ENCODE peak calls at places on chromosomes 12 and 14, in ten cellular contexts. One of them, this sample, is unnamed.

GRCh38 chr12:6450869-6451347 is 934 bp upstream of the TAPBPL start:
- DNase-seq in heart left ventricle: no peak
- DNase-seq in thyroid gland: no peak
- DNase-seq in neural progenitor cell: no peak
- DNase-seq in endothelial cell of umbilical vein: no peak
- DNase-seq in fibroblast of pulmonary artery: no peak
- DNase-seq in GM06990: no peak
- DNase-seq in ovary: peak
- DNase-seq in astrocyte of the cerebellum: no peak
- DNase-seq in AG10803: no peak
- DNase-seq in this sample: no peak

GRCh38 chr14:69921052-69921451 is 41.8 kb downstream of the SMOC1 start:
- DNase-seq in heart left ventricle: no peak
- DNase-seq in thyroid gland: no peak
- DNase-seq in neural progenitor cell: no peak
- DNase-seq in endothelial cell of umbilical vein: no peak
- DNase-seq in fibroblast of pulmonary artery: no peak
- DNase-seq in GM06990: no peak
- DNase-seq in ovary: no peak
- DNase-seq in astrocyte of the cerebellum: peak
- DNase-seq in AG10803: peak
- DNase-seq in this sample: no peak

GRCh38 chr14:50055461-50056228 is 60.7 kb downstream of the VCPKMT start:
- DNase-seq in heart left ventricle: no peak
- DNase-seq in thyroid gland: peak
- DNase-seq in neural progenitor cell: peak
- DNase-seq in endothelial cell of umbilical vein: peak
- DNase-seq in fibroblast of pulmonary artery: no peak
- DNase-seq in GM06990: no peak
- DNase-seq in ovary: no peak
- DNase-seq in astrocyte of the cerebellum: no peak
- DNase-seq in AG10803: no peak
- DNase-seq in this sample: no peak

GRCh38 chr14:74275265-74275841 is 27.4 kb downstream of the ABCD4 start:
- DNase-seq in heart left ventricle: no peak
- DNase-seq in thyroid gland: no peak
- DNase-seq in neural progenitor cell: no peak
- DNase-seq in endothelial cell of umbilical vein: no peak
- DNase-seq in fibroblast of pulmonary artery: peak
- DNase-seq in GM06990: no peak
- DNase-seq in ovary: no peak
- DNase-seq in astrocyte of the cerebellum: peak
- DNase-seq in AG10803: peak
- DNase-seq in this sample: no peak

GRCh38 chr12:89574736-89575208 is 48.9 kb upstream of the POC1B start:
- DNase-seq in heart left ventricle: no peak
- DNase-seq in thyroid gland: peak
- DNase-seq in neural progenitor cell: no peak
- DNase-seq in endothelial cell of umbilical vein: peak
- DNase-seq in fibroblast of pulmonary artery: peak
- DNase-seq in GM06990: no peak
- DNase-seq in ovary: no peak
- DNase-seq in astrocyte of the cerebellum: peak
- DNase-seq in AG10803: peak
- DNase-seq in this sample: no peak

GRCh38 chr12:89663577-89664357 is 44.9 kb downstream of the ATP2B1 start:
- DNase-seq in heart left ventricle: no peak
- DNase-seq in thyroid gland: no peak
- DNase-seq in neural progenitor cell: no peak
- DNase-seq in endothelial cell of umbilical vein: peak
- DNase-seq in fibroblast of pulmonary artery: peak
- DNase-seq in GM06990: no peak
- DNase-seq in ovary: no peak
- DNase-seq in astrocyte of the cerebellum: peak
- DNase-seq in AG10803: peak
- DNase-seq in this sample: no peak

GRCh38 chr14:104424406-104425072 is 155.0 kb upstream of the C14orf180 start:
- DNase-seq in heart left ventricle: no peak
- DNase-seq in thyroid gland: peak
- DNase-seq in neural progenitor cell: peak
- DNase-seq in endothelial cell of umbilical vein: no peak
- DNase-seq in fibroblast of pulmonary artery: no peak
- DNase-seq in GM06990: no peak
- DNase-seq in ovary: peak
- DNase-seq in astrocyte of the cerebellum: no peak
- DNase-seq in AG10803: no peak
- DNase-seq in this sample: peak

GRCh38 chr12:108152179-108152538 is 23.1 kb downstream of the WSCD2 start:
- DNase-seq in heart left ventricle: no peak
- DNase-seq in thyroid gland: no peak
- DNase-seq in neural progenitor cell: no peak
- DNase-seq in endothelial cell of umbilical vein: no peak
- DNase-seq in fibroblast of pulmonary artery: no peak
- DNase-seq in GM06990: no peak
- DNase-seq in ovary: no peak
- DNase-seq in astrocyte of the cerebellum: no peak
- DNase-seq in AG10803: no peak
- DNase-seq in this sample: no peak

GRCh38 chr14:73227812-73228781 is 9.2 kb upstream of the PAPLN start:
- DNase-seq in heart left ventricle: peak
- DNase-seq in thyroid gland: no peak
- DNase-seq in neural progenitor cell: peak
- DNase-seq in endothelial cell of umbilical vein: peak
- DNase-seq in fibroblast of pulmonary artery: peak
- DNase-seq in GM06990: no peak
- DNase-seq in ovary: peak
- DNase-seq in astrocyte of the cerebellum: peak
- DNase-seq in AG10803: peak
- DNase-seq in this sample: peak

GRCh38 chr14:69666698-69667211 is 55.4 kb downstream of the SUSD6 start:
- DNase-seq in heart left ventricle: peak
- DNase-seq in thyroid gland: peak
- DNase-seq in neural progenitor cell: no peak
- DNase-seq in endothelial cell of umbilical vein: peak
- DNase-seq in fibroblast of pulmonary artery: peak
- DNase-seq in GM06990: no peak
- DNase-seq in ovary: no peak
- DNase-seq in astrocyte of the cerebellum: peak
- DNase-seq in AG10803: peak
- DNase-seq in this sample: no peak

GRCh38 chr14:89965839-89966238 is 10.1 kb downstream of the TDP1 start:
- DNase-seq in heart left ventricle: no peak
- DNase-seq in thyroid gland: no peak
- DNase-seq in neural progenitor cell: no peak
- DNase-seq in endothelial cell of umbilical vein: no peak
- DNase-seq in fibroblast of pulmonary artery: no peak
- DNase-seq in GM06990: no peak
- DNase-seq in ovary: no peak
- DNase-seq in astrocyte of the cerebellum: no peak
- DNase-seq in AG10803: no peak
- DNase-seq in this sample: no peak

GRCh38 chr14:23154876-23155587 is 28.4 kb downstream of the SLC7A8 start:
- DNase-seq in heart left ventricle: peak
- DNase-seq in thyroid gland: peak
- DNase-seq in neural progenitor cell: peak
- DNase-seq in endothelial cell of umbilical vein: peak
- DNase-seq in fibroblast of pulmonary artery: peak
- DNase-seq in GM06990: no peak
- DNase-seq in ovary: peak
- DNase-seq in astrocyte of the cerebellum: peak
- DNase-seq in AG10803: peak
- DNase-seq in this sample: no peak

GRCh38 chr12:50606675-50607379 is 102.0 kb downstream of the DIP2B start:
- DNase-seq in heart left ventricle: no peak
- DNase-seq in thyroid gland: no peak
- DNase-seq in neural progenitor cell: no peak
- DNase-seq in endothelial cell of umbilical vein: no peak
- DNase-seq in fibroblast of pulmonary artery: no peak
- DNase-seq in GM06990: no peak
- DNase-seq in ovary: no peak
- DNase-seq in astrocyte of the cerebellum: no peak
- DNase-seq in AG10803: no peak
- DNase-seq in this sample: no peak

GRCh38 chr14:63713058-63713457 is 14.8 kb downstream of the SGPP1 start:
- DNase-seq in heart left ventricle: no peak
- DNase-seq in thyroid gland: no peak
- DNase-seq in neural progenitor cell: no peak
- DNase-seq in endothelial cell of umbilical vein: peak
- DNase-seq in fibroblast of pulmonary artery: peak
- DNase-seq in GM06990: no peak
- DNase-seq in ovary: no peak
- DNase-seq in astrocyte of the cerebellum: no peak
- DNase-seq in AG10803: no peak
- DNase-seq in this sample: no peak

GRCh38 chr12:109393437-109394345 is 46.0 kb downstream of the MYO1H start:
- DNase-seq in heart left ventricle: peak
- DNase-seq in thyroid gland: peak
- DNase-seq in neural progenitor cell: peak
- DNase-seq in endothelial cell of umbilical vein: peak
- DNase-seq in fibroblast of pulmonary artery: peak
- DNase-seq in GM06990: no peak
- DNase-seq in ovary: no peak
- DNase-seq in astrocyte of the cerebellum: peak
- DNase-seq in AG10803: peak
- DNase-seq in this sample: no peak

GRCh38 chr12:112749081-112749480 is 42.5 kb upstream of the RPH3A start:
- DNase-seq in heart left ventricle: no peak
- DNase-seq in thyroid gland: no peak
- DNase-seq in neural progenitor cell: no peak
- DNase-seq in endothelial cell of umbilical vein: no peak
- DNase-seq in fibroblast of pulmonary artery: no peak
- DNase-seq in GM06990: no peak
- DNase-seq in ovary: no peak
- DNase-seq in astrocyte of the cerebellum: no peak
- DNase-seq in AG10803: no peak
- DNase-seq in this sample: no peak

GRCh38 chr12:110704231-110704630 is 15.3 kb upstream of the HVCN1 start:
- DNase-seq in heart left ventricle: no peak
- DNase-seq in thyroid gland: no peak
- DNase-seq in neural progenitor cell: no peak
- DNase-seq in endothelial cell of umbilical vein: no peak
- DNase-seq in fibroblast of pulmonary artery: no peak
- DNase-seq in GM06990: no peak
- DNase-seq in ovary: no peak
- DNase-seq in astrocyte of the cerebellum: no peak
- DNase-seq in AG10803: no peak
- DNase-seq in this sample: no peak

GRCh38 chr12:110705309-110705708 is 16.4 kb upstream of the HVCN1 start:
- DNase-seq in heart left ventricle: no peak
- DNase-seq in thyroid gland: no peak
- DNase-seq in neural progenitor cell: no peak
- DNase-seq in endothelial cell of umbilical vein: no peak
- DNase-seq in fibroblast of pulmonary artery: no peak
- DNase-seq in GM06990: no peak
- DNase-seq in ovary: no peak
- DNase-seq in astrocyte of the cerebellum: no peak
- DNase-seq in AG10803: no peak
- DNase-seq in this sample: no peak

GRCh38 chr12:110708917-110709316 is 20.0 kb upstream of the HVCN1 start:
- DNase-seq in heart left ventricle: no peak
- DNase-seq in thyroid gland: no peak
- DNase-seq in neural progenitor cell: no peak
- DNase-seq in endothelial cell of umbilical vein: no peak
- DNase-seq in fibroblast of pulmonary artery: no peak
- DNase-seq in GM06990: no peak
- DNase-seq in ovary: no peak
- DNase-seq in astrocyte of the cerebellum: no peak
- DNase-seq in AG10803: no peak
- DNase-seq in this sample: no peak

GRCh38 chr12:110702081-110702480 is 13.2 kb upstream of the HVCN1 start:
- DNase-seq in heart left ventricle: no peak
- DNase-seq in thyroid gland: no peak
- DNase-seq in neural progenitor cell: no peak
- DNase-seq in endothelial cell of umbilical vein: no peak
- DNase-seq in fibroblast of pulmonary artery: no peak
- DNase-seq in GM06990: no peak
- DNase-seq in ovary: no peak
- DNase-seq in astrocyte of the cerebellum: no peak
- DNase-seq in AG10803: no peak
- DNase-seq in this sample: no peak

GRCh38 chr12:110704750-110705149 is 15.8 kb upstream of the HVCN1 start:
- DNase-seq in heart left ventricle: no peak
- DNase-seq in thyroid gland: no peak
- DNase-seq in neural progenitor cell: peak
- DNase-seq in endothelial cell of umbilical vein: no peak
- DNase-seq in fibroblast of pulmonary artery: no peak
- DNase-seq in GM06990: no peak
- DNase-seq in ovary: no peak
- DNase-seq in astrocyte of the cerebellum: no peak
- DNase-seq in AG10803: no peak
- DNase-seq in this sample: no peak
- TF ChIP-seq CTCF in heart left ventricle: no peak
- TF ChIP-seq CTCF in thyroid gland: no peak
- TF ChIP-seq CTCF in neural progenitor cell: peak
- TF ChIP-seq CTCF in endothelial cell of umbilical vein: no peak
- TF ChIP-seq CTCF in fibroblast of pulmonary artery: peak
- TF ChIP-seq CTCF in GM06990: peak
- TF ChIP-seq CTCF in ovary: no peak
- TF ChIP-seq CTCF in astrocyte of the cerebellum: peak
- TF ChIP-seq CTCF in AG10803: no peak
- TF ChIP-seq CTCF in this sample: no peak

GRCh38 chr14:32366256-32366655 is 37.2 kb downstream of the AKAP6 start:
- DNase-seq in heart left ventricle: no peak
- DNase-seq in thyroid gland: peak
- DNase-seq in neural progenitor cell: peak
- DNase-seq in endothelial cell of umbilical vein: no peak
- DNase-seq in fibroblast of pulmonary artery: peak
- DNase-seq in GM06990: no peak
- DNase-seq in ovary: no peak
- DNase-seq in astrocyte of the cerebellum: peak
- DNase-seq in AG10803: peak
- DNase-seq in this sample: no peak
- TF ChIP-seq CTCF in heart left ventricle: no peak
- TF ChIP-seq CTCF in thyroid gland: no peak
- TF ChIP-seq CTCF in neural progenitor cell: peak
- TF ChIP-seq CTCF in endothelial cell of umbilical vein: no peak
- TF ChIP-seq CTCF in fibroblast of pulmonary artery: peak
- TF ChIP-seq CTCF in GM06990: no peak
- TF ChIP-seq CTCF in ovary: no peak
- TF ChIP-seq CTCF in astrocyte of the cerebellum: peak
- TF ChIP-seq CTCF in AG10803: peak
- TF ChIP-seq CTCF in this sample: no peak

GRCh38 chr12:84624601-84625000 is 288.0 kb downstream of the SLC6A15 start:
- DNase-seq in heart left ventricle: no peak
- DNase-seq in thyroid gland: no peak
- DNase-seq in neural progenitor cell: no peak
- DNase-seq in endothelial cell of umbilical vein: no peak
- DNase-seq in fibroblast of pulmonary artery: no peak
- DNase-seq in GM06990: no peak
- DNase-seq in ovary: no peak
- DNase-seq in astrocyte of the cerebellum: no peak
- DNase-seq in AG10803: no peak
- DNase-seq in this sample: no peak

GRCh38 chr12:84619053-84619452 is 293.5 kb downstream of the SLC6A15 start:
- DNase-seq in heart left ventricle: no peak
- DNase-seq in thyroid gland: no peak
- DNase-seq in neural progenitor cell: no peak
- DNase-seq in endothelial cell of umbilical vein: no peak
- DNase-seq in fibroblast of pulmonary artery: peak
- DNase-seq in GM06990: no peak
- DNase-seq in ovary: no peak
- DNase-seq in astrocyte of the cerebellum: no peak
- DNase-seq in AG10803: no peak
- DNase-seq in this sample: no peak
- TF ChIP-seq CTCF in heart left ventricle: no peak
- TF ChIP-seq CTCF in thyroid gland: no peak
- TF ChIP-seq CTCF in neural progenitor cell: peak
- TF ChIP-seq CTCF in endothelial cell of umbilical vein: peak
- TF ChIP-seq CTCF in fibroblast of pulmonary artery: peak
- TF ChIP-seq CTCF in GM06990: peak
- TF ChIP-seq CTCF in ovary: no peak
- TF ChIP-seq CTCF in astrocyte of the cerebellum: peak
- TF ChIP-seq CTCF in AG10803: peak
- TF ChIP-seq CTCF in this sample: no peak

GRCh38 chr12:41505001-41505400 is 316.9 kb downstream of the PDZRN4 start:
- DNase-seq in heart left ventricle: no peak
- DNase-seq in thyroid gland: no peak
- DNase-seq in neural progenitor cell: no peak
- DNase-seq in endothelial cell of umbilical vein: no peak
- DNase-seq in fibroblast of pulmonary artery: no peak
- DNase-seq in GM06990: no peak
- DNase-seq in ovary: no peak
- DNase-seq in astrocyte of the cerebellum: no peak
- DNase-seq in AG10803: no peak
- DNase-seq in this sample: no peak
- TF ChIP-seq CTCF in heart left ventricle: no peak
- TF ChIP-seq CTCF in thyroid gland: no peak
- TF ChIP-seq CTCF in neural progenitor cell: no peak
- TF ChIP-seq CTCF in endothelial cell of umbilical vein: no peak
- TF ChIP-seq CTCF in fibroblast of pulmonary artery: no peak
- TF ChIP-seq CTCF in GM06990: no peak
- TF ChIP-seq CTCF in ovary: no peak
- TF ChIP-seq CTCF in astrocyte of the cerebellum: no peak
- TF ChIP-seq CTCF in AG10803: no peak
- TF ChIP-seq CTCF in this sample: no peak

This sample was measured in omental fat pad.